ENCODE peak calls at places on chromosomes 11 and 22, in eight cellular contexts. E is left colon; K is amniotic stem cell; F is tibial artery; Y is activated CD4-positive, CD25-positive, alpha-beta regulatory T cell; H is activated CD4-positive, alpha-beta T cell treated with anti-CD3 and anti-CD28 coated beads for 24 hours; T is EL; N is central memory CD4-positive, alpha-beta T cell. L is an unnamed sample.

GRCh38 chr22:30822216-30823014 is 127.7 kb downstream of the OSBP2 start:
- DNase-seq in H (no peak), E (no peak), F (peak; percentile 49), K (no peak), T (no peak), N (no peak), Y (no peak), L (no peak)

GRCh38 chr11:77040889-77041288 is 6.7 kb downstream of the B3GNT6 start:
- DNase-seq in H (no peak), F (no peak), N (no peak), E (no peak), K (no peak), Y (no peak), T (no peak), L (no peak)

GRCh38 chr11:103586756-103587155 is 449.7 kb upstream of the DDI1 start:
- DNase-seq in F (no peak), N (no peak), H (no peak), Y (no peak), K (peak; percentile 0), E (no peak), T (no peak), L (peak; percentile 58)

GRCh38 chr11:10777806-10778205 is 26.8 kb downstream of the CTR9 start:
- DNase-seq in Y (no peak), E (no peak), F (no peak), N (no peak), T (peak; percentile 21), H (no peak), K (no peak), L (peak; percentile 35)

GRCh38 chr22:23834830-23835772 is 3.7 kb downstream of the DERL3 start:
- DNase-seq in Y (no peak), H (no peak), F (peak; percentile 74), N (no peak), T (no peak), E (no peak), K (no peak), L (no peak)

GRCh38 chr11:119547511-119547910 is 124.5 kb upstream of the THY1 start:
- DNase-seq in F (no peak), H (no peak), Y (no peak), K (no peak), T (no peak), E (no peak), N (no peak), L (no peak)

GRCh38 chr22:37657590-37658132 is 862 bp upstream of the PDXP start:
- DNase-seq in E (no peak), T (peak; percentile 44), Y (no peak), H (no peak), N (no peak), K (no peak), F (no peak), L (peak; percentile 7)

GRCh38 chr11:23123766-23124165 is 263.5 kb upstream of the CCDC179 start:
- DNase-seq in H (no peak), F (no peak), K (no peak), T (peak; percentile 61), Y (no peak), E (no peak), N (no peak), L (peak; percentile 51)

GRCh38 chr11:46808804-46809431 is 37.2 kb downstream of the CKAP5 start:
- DNase-seq in E (no peak), F (no peak), H (no peak), N (peak; percentile 4), Y (no peak), K (no peak), T (peak; percentile 48), L (peak; percentile 49)

GRCh38 chr11:102849319-102849718 is 5.9 kb upstream of the MMP3 start:
- DNase-seq in N (no peak), H (no peak), F (no peak), T (peak; percentile 88), E (no peak), K (no peak), Y (no peak), L (peak; percentile 45)

GRCh38 chr22:50260801-50261614 is 475 bp downstream of the MAPK12 start:
- DNase-seq in E (no peak), K (no peak), N (no peak), T (peak; percentile 64), Y (no peak), F (no peak), H (no peak), L (peak; percentile 67)

GRCh38 chr22:24474221-24474620 is 20.9 kb upstream of the UPB1 start:
- DNase-seq in E (no peak), T (peak; percentile 96), H (no peak), K (peak; percentile 60), N (no peak), F (no peak), Y (no peak), L (peak; percentile 92)

GRCh38 chr11:79082920-79083319 is 357.9 kb downstream of the TENM4 start:
- DNase-seq in F (no peak), Y (no peak), T (no peak), N (no peak), E (no peak), H (no peak), K (no peak), L (no peak)

GRCh38 chr22:23054531-23055257 is 15.6 kb upstream of the GNAZ start:
- DNase-seq in N (no peak), E (no peak), Y (no peak), T (no peak), K (no peak), H (no peak), F (peak; percentile 40), L (no peak)

GRCh38 chr11:69867076-69868002 is 48.1 kb upstream of the FGF3 start:
- DNase-seq in F (peak; percentile 69), H (no peak), Y (no peak), N (no peak), T (peak; percentile 79), E (no peak), K (no peak), L (peak; percentile 53)

GRCh38 chr22:45877036-45877380 is 100.0 kb downstream of the WNT7B start:
- DNase-seq in E (no peak), Y (no peak), T (no peak), K (no peak), N (no peak), H (no peak), F (no peak), L (no peak)

GRCh38 chr11:107785401-107785800 is 73.2 kb downstream of the SLC35F2 start:
- DNase-seq in T (peak; percentile 13), F (no peak), H (peak; percentile 12), Y (no peak), N (no peak), K (no peak), E (no peak), L (peak; percentile 17)

GRCh38 chr11:70338594-70338993 is 59.7 kb upstream of the CTTN start:
- DNase-seq in Y (no peak), T (no peak), F (no peak), K (no peak), N (no peak), E (no peak), H (no peak), L (no peak)

GRCh38 chr22:47270463-47271135 is 508.1 kb downstream of the TBC1D22A start:
- DNase-seq in T (no peak), F (no peak), K (no peak), E (no peak), Y (no peak), N (no peak), H (no peak), L (no peak)

GRCh38 chr11:63146586-63146985 is 2.6 kb upstream of the SLC22A24 start:
- DNase-seq in H (no peak), F (no peak), T (no peak), E (no peak), N (no peak), K (no peak), Y (no peak), L (no peak)

GRCh38 chr11:115333951-115334350 is 170.3 kb downstream of the CADM1 start:
- DNase-seq in F (no peak), Y (no peak), T (no peak), K (no peak), N (no peak), E (no peak), H (no peak), L (no peak)